ENCODE peak calls at places on chromosomes 5 and 9, in ten cellular contexts. One of them, this sample, is unnamed.

GRCh38 chr9:22170162-22170932 is 161.2 kb upstream of the CDKN2B start:
- DNase-seq in stromal cell of bone marrow: peak
- DNase-seq in adipocyte: peak
- DNase-seq in stimulated activated CD4-positive, alpha-beta T cell treated with anti-CD3 and anti-CD28 coated beads, Interleukin-1b, Interleukin-23, amount 100 ng/mL, for 24 hours: no peak
- DNase-seq in HEK293T: no peak
- DNase-seq in EL: peak
- DNase-seq in NCI-H1092: no peak
- DNase-seq in MV-4-11: no peak
- DNase-seq in stimulated activated naive CD8-positive, alpha-beta T cell treated with anti-CD3 and anti-CD28 coated beads, Interleukin-15, Interleukin-2, amounts not matched to agents 100 U/mL and 50 U/mL, for 24 hours: no peak
- DNase-seq in astrocyte of the spinal cord: peak
- DNase-seq in this sample: no peak

GRCh38 chr9:16992138-16992537 is 121.7 kb upstream of the BNC2 start:
- DNase-seq in stromal cell of bone marrow: no peak
- DNase-seq in adipocyte: peak
- DNase-seq in stimulated activated CD4-positive, alpha-beta T cell treated with anti-CD3 and anti-CD28 coated beads, Interleukin-1b, Interleukin-23, amount 100 ng/mL, for 24 hours: no peak
- DNase-seq in HEK293T: no peak
- DNase-seq in EL: no peak
- DNase-seq in NCI-H1092: no peak
- DNase-seq in MV-4-11: no peak
- DNase-seq in stimulated activated naive CD8-positive, alpha-beta T cell treated with anti-CD3 and anti-CD28 coated beads, Interleukin-15, Interleukin-2, amounts not matched to agents 100 U/mL and 50 U/mL, for 24 hours: no peak
- DNase-seq in astrocyte of the spinal cord: no peak
- DNase-seq in this sample: no peak

GRCh38 chr5:155418960-155419579 is 405.5 kb downstream of the KIF4B start:
- DNase-seq in stromal cell of bone marrow: no peak
- DNase-seq in adipocyte: no peak
- DNase-seq in stimulated activated CD4-positive, alpha-beta T cell treated with anti-CD3 and anti-CD28 coated beads, Interleukin-1b, Interleukin-23, amount 100 ng/mL, for 24 hours: no peak
- DNase-seq in HEK293T: no peak
- DNase-seq in EL: no peak
- DNase-seq in NCI-H1092: no peak
- DNase-seq in MV-4-11: no peak
- DNase-seq in stimulated activated naive CD8-positive, alpha-beta T cell treated with anti-CD3 and anti-CD28 coated beads, Interleukin-15, Interleukin-2, amounts not matched to agents 100 U/mL and 50 U/mL, for 24 hours: no peak
- DNase-seq in astrocyte of the spinal cord: no peak
- DNase-seq in this sample: no peak

GRCh38 chr5:122312670-122312988 is 592 bp downstream of the SNCAIP start:
- DNase-seq in stromal cell of bone marrow: no peak
- DNase-seq in adipocyte: peak
- DNase-seq in stimulated activated CD4-positive, alpha-beta T cell treated with anti-CD3 and anti-CD28 coated beads, Interleukin-1b, Interleukin-23, amount 100 ng/mL, for 24 hours: no peak
- DNase-seq in HEK293T: peak
- DNase-seq in EL: peak
- DNase-seq in NCI-H1092: no peak
- DNase-seq in MV-4-11: no peak
- DNase-seq in stimulated activated naive CD8-positive, alpha-beta T cell treated with anti-CD3 and anti-CD28 coated beads, Interleukin-15, Interleukin-2, amounts not matched to agents 100 U/mL and 50 U/mL, for 24 hours: no peak
- DNase-seq in astrocyte of the spinal cord: peak
- DNase-seq in this sample: peak

GRCh38 chr9:20811872-20812271 is 127.8 kb downstream of the FOCAD start:
- DNase-seq in stromal cell of bone marrow: peak
- DNase-seq in adipocyte: peak
- DNase-seq in stimulated activated CD4-positive, alpha-beta T cell treated with anti-CD3 and anti-CD28 coated beads, Interleukin-1b, Interleukin-23, amount 100 ng/mL, for 24 hours: no peak
- DNase-seq in HEK293T: no peak
- DNase-seq in EL: no peak
- DNase-seq in NCI-H1092: no peak
- DNase-seq in MV-4-11: no peak
- DNase-seq in stimulated activated naive CD8-positive, alpha-beta T cell treated with anti-CD3 and anti-CD28 coated beads, Interleukin-15, Interleukin-2, amounts not matched to agents 100 U/mL and 50 U/mL, for 24 hours: no peak
- DNase-seq in astrocyte of the spinal cord: peak
- DNase-seq in this sample: no peak

GRCh38 chr5:76292923-76293322 is 110.2 kb upstream of the IQGAP2 start:
- DNase-seq in stromal cell of bone marrow: no peak
- DNase-seq in adipocyte: no peak
- DNase-seq in stimulated activated CD4-positive, alpha-beta T cell treated with anti-CD3 and anti-CD28 coated beads, Interleukin-1b, Interleukin-23, amount 100 ng/mL, for 24 hours: no peak
- DNase-seq in HEK293T: no peak
- DNase-seq in EL: no peak
- DNase-seq in NCI-H1092: no peak
- DNase-seq in MV-4-11: peak
- DNase-seq in stimulated activated naive CD8-positive, alpha-beta T cell treated with anti-CD3 and anti-CD28 coated beads, Interleukin-15, Interleukin-2, amounts not matched to agents 100 U/mL and 50 U/mL, for 24 hours: no peak
- DNase-seq in astrocyte of the spinal cord: no peak
- DNase-seq in this sample: peak

GRCh38 chr5:151123897-151124751 is 33.5 kb downstream of the ANXA6 start:
- DNase-seq in stromal cell of bone marrow: no peak
- DNase-seq in adipocyte: peak
- DNase-seq in stimulated activated CD4-positive, alpha-beta T cell treated with anti-CD3 and anti-CD28 coated beads, Interleukin-1b, Interleukin-23, amount 100 ng/mL, for 24 hours: no peak
- DNase-seq in HEK293T: no peak
- DNase-seq in EL: peak
- DNase-seq in NCI-H1092: peak
- DNase-seq in MV-4-11: no peak
- DNase-seq in stimulated activated naive CD8-positive, alpha-beta T cell treated with anti-CD3 and anti-CD28 coated beads, Interleukin-15, Interleukin-2, amounts not matched to agents 100 U/mL and 50 U/mL, for 24 hours: peak
- DNase-seq in astrocyte of the spinal cord: peak
- DNase-seq in this sample: no peak

GRCh38 chr9:132006657-132007370 is 72.9 kb downstream of the MED27 start:
- DNase-seq in stromal cell of bone marrow: peak
- DNase-seq in adipocyte: no peak
- DNase-seq in stimulated activated CD4-positive, alpha-beta T cell treated with anti-CD3 and anti-CD28 coated beads, Interleukin-1b, Interleukin-23, amount 100 ng/mL, for 24 hours: no peak
- DNase-seq in HEK293T: no peak
- DNase-seq in EL: no peak
- DNase-seq in NCI-H1092: peak
- DNase-seq in MV-4-11: no peak
- DNase-seq in stimulated activated naive CD8-positive, alpha-beta T cell treated with anti-CD3 and anti-CD28 coated beads, Interleukin-15, Interleukin-2, amounts not matched to agents 100 U/mL and 50 U/mL, for 24 hours: no peak
- DNase-seq in astrocyte of the spinal cord: peak
- DNase-seq in this sample: no peak

GRCh38 chr9:91162784-91163440 is 198.8 kb downstream of the AUH start:
- DNase-seq in stromal cell of bone marrow: no peak
- DNase-seq in adipocyte: peak
- DNase-seq in stimulated activated CD4-positive, alpha-beta T cell treated with anti-CD3 and anti-CD28 coated beads, Interleukin-1b, Interleukin-23, amount 100 ng/mL, for 24 hours: no peak
- DNase-seq in HEK293T: no peak
- DNase-seq in EL: peak
- DNase-seq in NCI-H1092: no peak
- DNase-seq in MV-4-11: peak
- DNase-seq in stimulated activated naive CD8-positive, alpha-beta T cell treated with anti-CD3 and anti-CD28 coated beads, Interleukin-15, Interleukin-2, amounts not matched to agents 100 U/mL and 50 U/mL, for 24 hours: peak
- DNase-seq in astrocyte of the spinal cord: no peak
- DNase-seq in this sample: peak

GRCh38 chr9:90941661-90942060 is 140.0 kb downstream of the SYK start:
- DNase-seq in stromal cell of bone marrow: no peak
- DNase-seq in adipocyte: no peak
- DNase-seq in stimulated activated CD4-positive, alpha-beta T cell treated with anti-CD3 and anti-CD28 coated beads, Interleukin-1b, Interleukin-23, amount 100 ng/mL, for 24 hours: no peak
- DNase-seq in HEK293T: no peak
- DNase-seq in EL: no peak
- DNase-seq in NCI-H1092: no peak
- DNase-seq in MV-4-11: no peak
- DNase-seq in stimulated activated naive CD8-positive, alpha-beta T cell treated with anti-CD3 and anti-CD28 coated beads, Interleukin-15, Interleukin-2, amounts not matched to agents 100 U/mL and 50 U/mL, for 24 hours: no peak
- DNase-seq in astrocyte of the spinal cord: no peak
- DNase-seq in this sample: no peak

GRCh38 chr5:173339286-173339685 is 11.1 kb upstream of the STC2 start:
- DNase-seq in stromal cell of bone marrow: no peak
- DNase-seq in adipocyte: no peak
- DNase-seq in stimulated activated CD4-positive, alpha-beta T cell treated with anti-CD3 and anti-CD28 coated beads, Interleukin-1b, Interleukin-23, amount 100 ng/mL, for 24 hours: no peak
- DNase-seq in HEK293T: no peak
- DNase-seq in EL: no peak
- DNase-seq in NCI-H1092: no peak
- DNase-seq in MV-4-11: no peak
- DNase-seq in stimulated activated naive CD8-positive, alpha-beta T cell treated with anti-CD3 and anti-CD28 coated beads, Interleukin-15, Interleukin-2, amounts not matched to agents 100 U/mL and 50 U/mL, for 24 hours: no peak
- DNase-seq in astrocyte of the spinal cord: no peak
- DNase-seq in this sample: no peak

GRCh38 chr9:10586407-10586806 is 26.4 kb downstream of the PTPRD start:
- DNase-seq in stromal cell of bone marrow: no peak
- DNase-seq in adipocyte: no peak
- DNase-seq in stimulated activated CD4-positive, alpha-beta T cell treated with anti-CD3 and anti-CD28 coated beads, Interleukin-1b, Interleukin-23, amount 100 ng/mL, for 24 hours: no peak
- DNase-seq in HEK293T: no peak
- DNase-seq in EL: no peak
- DNase-seq in NCI-H1092: no peak
- DNase-seq in MV-4-11: no peak
- DNase-seq in stimulated activated naive CD8-positive, alpha-beta T cell treated with anti-CD3 and anti-CD28 coated beads, Interleukin-15, Interleukin-2, amounts not matched to agents 100 U/mL and 50 U/mL, for 24 hours: no peak
- DNase-seq in astrocyte of the spinal cord: no peak
- DNase-seq in this sample: no peak